ENCODE peak calls at places on chromosomes 13 and 19, in four cellular contexts. Z is right lobe of liver, F is uterus, Q is Panc1. M is an unnamed sample.

GRCh38 chr19:19385900-19386339 is 19.6 kb upstream of the GATAD2A start:
- DNase-seq in Z (no peak), F (peak), Q (no peak), M (no peak)

GRCh38 chr19:18764591-18765051 is 26.5 kb downstream of the COMP start:
- DNase-seq in Z (no peak), F (no peak), Q (no peak), M (no peak)

GRCh38 chr13:50393641-50394040 is 378.4 kb downstream of the KCNRG start:
- DNase-seq in Z (no peak), F (no peak), Q (no peak), M (no peak)

GRCh38 chr19:37961198-37961597 is 54.2 kb downstream of the SIPA1L3 start:
- DNase-seq in Z (no peak), F (no peak), Q (no peak), M (no peak)

GRCh38 chr19:14310055-14310454 is 71.2 kb upstream of the ADGRE5 start:
- DNase-seq in Z (no peak), F (no peak), Q (no peak), M (no peak)

GRCh38 chr13:52815330-52815729 is 33.1 kb downstream of the PCDH8 start:
- DNase-seq in Z (no peak), F (no peak), Q (no peak), M (no peak)

GRCh38 chr13:28052945-28053344 is 47.4 kb downstream of the FLT3 start:
- DNase-seq in Z (no peak), F (no peak), Q (no peak), M (no peak)

GRCh38 chr13:112452380-112453206 is 76.4 kb downstream of the SPACA7 start:
- DNase-seq in Z (no peak), F (no peak), Q (no peak), M (no peak)

GRCh38 chr13:41614671-41615519 is 157.5 kb downstream of the RGCC start:
- DNase-seq in Z (no peak), F (peak), Q (no peak), M (no peak)

GRCh38 chr13:103200118-103200885 is 134.1 kb upstream of the SLC10A2 start:
- DNase-seq in Z (no peak), F (no peak), Q (no peak), M (no peak)

GRCh38 chr13:96632536-96633320 is 361.5 kb downstream of the OXGR1 start:
- DNase-seq in Z (no peak), F (no peak), Q (no peak), M (no peak)

GRCh38 chr19:39558623-39559117 is 18.7 kb upstream of the EID2 start:
- DNase-seq in Z (no peak), F (no peak), Q (no peak), M (no peak)

GRCh38 chr13:49210114-49210513 is 10.0 kb upstream of the MLNR start:
- DNase-seq in Z (no peak), F (no peak), Q (no peak), M (no peak)

GRCh38 chr13:43307921-43308433 is 284.6 kb downstream of the DNAJC15 start:
- DNase-seq in Z (peak), F (peak), Q (no peak), M (peak)

GRCh38 chr13:90099847-90100246 is 1247.6 kb upstream of the MIR17HG start:
- DNase-seq in Z (no peak), F (no peak), Q (no peak), M (no peak)

GRCh38 chr13:80783926-80784325 is 443.0 kb upstream of the SPRY2 start:
- DNase-seq in Z (no peak), F (no peak), Q (no peak), M (no peak)

GRCh38 chr13:81676008-81676407 is 1335.1 kb upstream of the SPRY2 start:
- DNase-seq in Z (no peak), F (no peak), Q (no peak), M (no peak)

GRCh38 chr13:25300861-25301346 is 521 bp upstream of the NUP58 start:
- DNase-seq in Z (peak), F (peak), Q (no peak), M (no peak)

GRCh38 chr13:48804836-48805601 is 151.3 kb downstream of the CYSLTR2 start:
- DNase-seq in Z (no peak), F (no peak), Q (no peak), M (no peak)

GRCh38 chr19:45553464-45553863 is 31.1 kb downstream of the OPA3 start:
- DNase-seq in Z (no peak), F (no peak), Q (no peak), M (no peak)

GRCh38 chr13:99028890-99029289 is 51.0 kb upstream of the DOCK9 start:
- DNase-seq in Z (no peak), F (no peak), Q (no peak), M (no peak)

GRCh38 chr19:32767951-32768679 is 48.5 kb downstream of the TDRD12 start:
- DNase-seq in Z (no peak), F (no peak), Q (no peak), M (no peak)

GRCh38 chr13:40480915-40481525 is 185.4 kb downstream of the FOXO1 start:
- DNase-seq in Z (no peak), F (no peak), Q (no peak), M (no peak)

GRCh38 chr19:38831142-38831605 is 420 bp downstream of the ECH1 start:
- DNase-seq in Z (peak), F (peak), Q (no peak), M (peak)

GRCh38 chr13:51772781-51773180 is 31.2 kb downstream of the DHRS12 start:
- DNase-seq in Z (no peak), F (no peak), Q (no peak), M (no peak)

GRCh38 chr13:98961204-98962105 is 16.4 kb downstream of the DOCK9 start:
- DNase-seq in Z (no peak), F (no peak), Q (no peak), M (no peak)

GRCh38 chr19:19460761-19461265 is 54.5 kb downstream of the TSSK6 start:
- DNase-seq in Z (no peak), F (no peak), Q (no peak), M (no peak)

GRCh38 chr13:98511435-98511834 is 65.5 kb downstream of the STK24 start:
- DNase-seq in Z (no peak), F (no peak), Q (no peak), M (no peak)

GRCh38 chr19:49408816-49409440 is 14.3 kb downstream of the PTH2 start:
- DNase-seq in Z (no peak), F (no peak), Q (no peak), M (no peak)

GRCh38 chr19:27746691-27747380 is 1466.1 kb downstream of the UQCRFS1 start:
- DNase-seq in Z (no peak), F (no peak), Q (no peak), M (no peak)

GRCh38 chr13:103976371-103976770 is 910.2 kb upstream of the SLC10A2 start:
- DNase-seq in Z (no peak), F (no peak), Q (no peak), M (no peak)

GRCh38 chr13:89282241-89282640 is 1611.1 kb downstream of the SLITRK5 start:
- DNase-seq in Z (no peak), F (no peak), Q (no peak), M (no peak)

GRCh38 chr13:40370662-40371061 is 295.8 kb downstream of the FOXO1 start:
- DNase-seq in Z (peak), F (no peak), Q (no peak), M (no peak)

GRCh38 chr19:35978271-35978670 is 16.7 kb upstream of the SDHAF1 start:
- DNase-seq in Z (no peak), F (no peak), Q (no peak), M (no peak)

GRCh38 chr19:5580116-5580515 is 12.4 kb upstream of the TINCR start:
- DNase-seq in Z (no peak), F (no peak), Q (no peak), M (no peak)

GRCh38 chr19:19261350-19262189 is 11.5 kb downstream of the TM6SF2 start:
- DNase-seq in Z (no peak), F (no peak), Q (no peak), M (no peak)

GRCh38 chr19:6849876-6850275 is 37.5 kb upstream of the ADGRE1 start:
- DNase-seq in Z (no peak), F (no peak), Q (no peak), M (no peak)

GRCh38 chr19:6852001-6852400 is 35.4 kb upstream of the ADGRE1 start:
- DNase-seq in Z (no peak), F (no peak), Q (no peak), M (no peak)

GRCh38 chr19:6848986-6849385 is 38.4 kb upstream of the ADGRE1 start:
- DNase-seq in Z (no peak), F (no peak), Q (no peak), M (no peak)

GRCh38 chr19:6851359-6851758 is 36.0 kb upstream of the ADGRE1 start:
- DNase-seq in Z (no peak), F (no peak), Q (no peak), M (no peak)

GRCh38 chr19:6847828-6848200 is 39.6 kb upstream of the ADGRE1 start:
- DNase-seq in Z (no peak), F (no peak), Q (no peak), M (no peak)
- H3K27ac ChIP-seq in Z (no peak), F (no peak), Q (no peak), M (no peak)

DNA sequence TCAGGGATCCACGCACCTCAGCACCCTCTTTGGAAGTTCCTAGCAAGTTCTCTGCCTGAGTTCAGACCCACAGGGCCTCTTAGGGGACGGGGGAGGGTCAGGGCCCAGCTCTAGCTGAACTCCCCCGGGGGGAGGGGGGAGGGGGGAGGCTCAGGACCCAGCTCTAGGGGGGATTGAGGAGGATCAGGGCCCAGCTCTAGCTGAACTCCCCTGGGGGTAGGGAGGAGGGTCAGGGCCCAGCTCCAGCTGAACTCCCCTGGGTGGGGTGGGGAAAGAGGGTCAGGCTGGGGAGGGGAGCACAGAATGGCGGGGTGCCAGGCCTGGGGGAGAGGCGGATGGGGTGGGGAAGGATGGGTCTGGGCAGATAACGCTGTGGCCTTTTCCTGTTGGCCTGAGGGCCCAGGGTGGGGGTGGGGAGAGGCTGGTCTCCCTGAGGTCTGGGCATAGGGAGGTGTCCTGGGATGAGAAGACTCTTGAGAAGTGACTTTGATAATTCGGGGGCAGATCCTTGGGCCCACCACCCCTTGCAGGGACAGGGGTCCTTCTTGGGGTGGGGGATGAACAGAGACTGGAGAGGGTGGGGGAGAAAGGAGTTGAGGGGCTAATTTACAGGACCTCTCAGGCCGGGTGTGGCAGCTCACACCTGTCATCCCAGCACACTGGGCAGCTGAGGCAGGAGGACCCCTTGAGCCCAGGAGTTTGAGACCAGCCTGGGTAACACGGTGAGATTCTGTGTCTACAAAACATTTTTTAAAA is 5.5 kb upstream of the PTBP1 start:
- DNase-seq in Z (no peak), F (no peak), Q (no peak), M (no peak)
- H3K27ac ChIP-seq in Z (peak), F (peak), Q (peak), M (no peak)

GRCh38 chr13:20350819-20351218 is 118.7 kb upstream of the GJB6 start:
- DNase-seq in Z (no peak), F (no peak), Q (no peak), M (peak)
- H3K27ac ChIP-seq in Z (no peak), F (no peak), Q (no peak), M (peak)

GRCh38 chr19:58475714-58476497 is at the start of gene ZNF446:
- DNase-seq in Z (peak), F (peak), Q (peak), M (peak)

GRCh38 chr19:58473775-58474174 is 2.4 kb upstream of the ZNF446 start:
- DNase-seq in Z (no peak), F (no peak), Q (no peak), M (no peak)

GRCh38 chr19:58474291-58474996 is 1.7 kb upstream of the ZNF446 start:
- DNase-seq in Z (no peak), F (no peak), Q (no peak), M (no peak)

GRCh38 chr19:58476498-58477015 is 405 bp downstream of the ZNF446 start:
- DNase-seq in Z (no peak), F (no peak), Q (no peak), M (no peak)

GRCh38 chr19:58474997-58475713 is 997 bp upstream of the ZNF446 start:
- DNase-seq in Z (no peak), F (no peak), Q (no peak), M (no peak)
- H3K27ac ChIP-seq in Z (peak), F (peak), Q (peak), M (peak)

GRCh38 chr19:7839476-7839875 is 9.5 kb downstream of the EVI5L start:
- DNase-seq in Z (no peak), F (no peak), Q (no peak), M (no peak)
- H3K27ac ChIP-seq in Z (no peak), F (no peak), Q (no peak), M (no peak)

GRCh38 chr13:101267656-101268055 is 148.7 kb downstream of the NALCN start:
- DNase-seq in Z (no peak), F (no peak), Q (no peak), M (peak)
- H3K27ac ChIP-seq in Z (no peak), F (no peak), Q (no peak), M (no peak)

GRCh38 chr19:12994701-12995595 is at the start of gene NFIX:
- DNase-seq in Z (peak), F (peak), Q (no peak), M (no peak)

GRCh38 chr19:12995596-12996541 is 594 bp downstream of the NFIX start:
- DNase-seq in Z (no peak), F (peak), Q (no peak), M (no peak)

GRCh38 chr19:12991296-12991695 is 4.0 kb upstream of the NFIX start:
- DNase-seq in Z (no peak), F (no peak), Q (no peak), M (no peak)

GRCh38 chr19:12992729-12993128 is 2.5 kb upstream of the NFIX start:
- DNase-seq in Z (no peak), F (no peak), Q (no peak), M (no peak)

GRCh38 chr19:12993562-12993961 is 1.7 kb upstream of the NFIX start:
- DNase-seq in Z (no peak), F (no peak), Q (no peak), M (no peak)
- H3K27ac ChIP-seq in Z (no peak), F (no peak), Q (no peak), M (no peak)

M was measured in epithelial cell of prostate.